ENCODE peak calls at places on chromosomes 11 and 22, in eight cellular contexts. One of them, this sample, is unnamed.

GRCh38 chr22:43159484-43160178 is 8.3 kb downstream of the TSPO start:
- DNase-seq in astrocyte: no peak
- DNase-seq in mucosa of gallbladder: peak; percentile 93
- DNase-seq in activated T-cell treated with anti-CD3 and anti-CD28 coated beads for 48 hours: no peak
- DNase-seq in activated T-helper 1 cell treated with anti-CD3 and anti-CD28 coated beads, Interleukin-12 subunit alpha, Interleukin-12 subunit beta, Interleukin-2, Interleukin-4 antibody, amounts not matched to agents 30 ng/mL and 10 ng/mL and 1 ng/mL, durations not matched to agents 14 hours and 24 hours and 36 hours: no peak
- DNase-seq in ecto neural progenitor cell: peak; percentile 64
- DNase-seq in central memory CD4-positive, alpha-beta T cell: no peak
- DNase-seq in activated effector memory CD4-positive, alpha-beta T cell treated with anti-CD3 and anti-CD28 coated beads, Interleukin-2, amount 50 U/mL, for 16 hours: no peak
- DNase-seq in this sample: no peak

GRCh38 chr11:78715639-78716311 is 141.1 kb upstream of the NARS2 start:
- DNase-seq in astrocyte: peak; percentile 84
- DNase-seq in mucosa of gallbladder: peak; percentile 33
- DNase-seq in activated T-cell treated with anti-CD3 and anti-CD28 coated beads for 48 hours: peak; percentile 54
- DNase-seq in activated T-helper 1 cell treated with anti-CD3 and anti-CD28 coated beads, Interleukin-12 subunit alpha, Interleukin-12 subunit beta, Interleukin-2, Interleukin-4 antibody, amounts not matched to agents 30 ng/mL and 10 ng/mL and 1 ng/mL, durations not matched to agents 14 hours and 24 hours and 36 hours: peak; percentile 14
- DNase-seq in ecto neural progenitor cell: peak; percentile 81
- DNase-seq in central memory CD4-positive, alpha-beta T cell: no peak
- DNase-seq in activated effector memory CD4-positive, alpha-beta T cell treated with anti-CD3 and anti-CD28 coated beads, Interleukin-2, amount 50 U/mL, for 16 hours: peak; percentile 65
- DNase-seq in this sample: peak; percentile 54

GRCh38 chr22:45112136-45112879 is 51.4 kb upstream of the NUP50 start:
- DNase-seq in astrocyte: no peak
- DNase-seq in mucosa of gallbladder: no peak
- DNase-seq in activated T-cell treated with anti-CD3 and anti-CD28 coated beads for 48 hours: no peak
- DNase-seq in activated T-helper 1 cell treated with anti-CD3 and anti-CD28 coated beads, Interleukin-12 subunit alpha, Interleukin-12 subunit beta, Interleukin-2, Interleukin-4 antibody, amounts not matched to agents 30 ng/mL and 10 ng/mL and 1 ng/mL, durations not matched to agents 14 hours and 24 hours and 36 hours: no peak
- DNase-seq in ecto neural progenitor cell: no peak
- DNase-seq in central memory CD4-positive, alpha-beta T cell: no peak
- DNase-seq in activated effector memory CD4-positive, alpha-beta T cell treated with anti-CD3 and anti-CD28 coated beads, Interleukin-2, amount 50 U/mL, for 16 hours: no peak
- DNase-seq in this sample: peak; percentile 5

GRCh38 chr22:35891442-35891841 is 137.2 kb downstream of the RBFOX2 start:
- DNase-seq in astrocyte: no peak
- DNase-seq in mucosa of gallbladder: no peak
- DNase-seq in activated T-cell treated with anti-CD3 and anti-CD28 coated beads for 48 hours: no peak
- DNase-seq in activated T-helper 1 cell treated with anti-CD3 and anti-CD28 coated beads, Interleukin-12 subunit alpha, Interleukin-12 subunit beta, Interleukin-2, Interleukin-4 antibody, amounts not matched to agents 30 ng/mL and 10 ng/mL and 1 ng/mL, durations not matched to agents 14 hours and 24 hours and 36 hours: no peak
- DNase-seq in ecto neural progenitor cell: no peak
- DNase-seq in central memory CD4-positive, alpha-beta T cell: no peak
- DNase-seq in activated effector memory CD4-positive, alpha-beta T cell treated with anti-CD3 and anti-CD28 coated beads, Interleukin-2, amount 50 U/mL, for 16 hours: no peak
- DNase-seq in this sample: no peak

GRCh38 chr11:107591098-107591445 is at the start of gene ELMOD1:
- DNase-seq in astrocyte: peak; percentile 10
- DNase-seq in mucosa of gallbladder: no peak
- DNase-seq in activated T-cell treated with anti-CD3 and anti-CD28 coated beads for 48 hours: peak; percentile 24
- DNase-seq in activated T-helper 1 cell treated with anti-CD3 and anti-CD28 coated beads, Interleukin-12 subunit alpha, Interleukin-12 subunit beta, Interleukin-2, Interleukin-4 antibody, amounts not matched to agents 30 ng/mL and 10 ng/mL and 1 ng/mL, durations not matched to agents 14 hours and 24 hours and 36 hours: no peak
- DNase-seq in ecto neural progenitor cell: peak; percentile 83
- DNase-seq in central memory CD4-positive, alpha-beta T cell: peak; percentile 16
- DNase-seq in activated effector memory CD4-positive, alpha-beta T cell treated with anti-CD3 and anti-CD28 coated beads, Interleukin-2, amount 50 U/mL, for 16 hours: peak; percentile 76
- DNase-seq in this sample: no peak

GRCh38 chr11:102843474-102843873 is at the start of gene MMP3:
- DNase-seq in astrocyte: peak; percentile 36
- DNase-seq in mucosa of gallbladder: no peak
- DNase-seq in activated T-cell treated with anti-CD3 and anti-CD28 coated beads for 48 hours: no peak
- DNase-seq in activated T-helper 1 cell treated with anti-CD3 and anti-CD28 coated beads, Interleukin-12 subunit alpha, Interleukin-12 subunit beta, Interleukin-2, Interleukin-4 antibody, amounts not matched to agents 30 ng/mL and 10 ng/mL and 1 ng/mL, durations not matched to agents 14 hours and 24 hours and 36 hours: no peak
- DNase-seq in ecto neural progenitor cell: no peak
- DNase-seq in central memory CD4-positive, alpha-beta T cell: no peak
- DNase-seq in activated effector memory CD4-positive, alpha-beta T cell treated with anti-CD3 and anti-CD28 coated beads, Interleukin-2, amount 50 U/mL, for 16 hours: no peak
- DNase-seq in this sample: peak; percentile 17

GRCh38 chr11:81987829-81988472 is 745.7 kb downstream of the FAM181B start:
- DNase-seq in astrocyte: peak; percentile 29
- DNase-seq in mucosa of gallbladder: peak; percentile 67
- DNase-seq in activated T-cell treated with anti-CD3 and anti-CD28 coated beads for 48 hours: no peak
- DNase-seq in activated T-helper 1 cell treated with anti-CD3 and anti-CD28 coated beads, Interleukin-12 subunit alpha, Interleukin-12 subunit beta, Interleukin-2, Interleukin-4 antibody, amounts not matched to agents 30 ng/mL and 10 ng/mL and 1 ng/mL, durations not matched to agents 14 hours and 24 hours and 36 hours: no peak
- DNase-seq in ecto neural progenitor cell: no peak
- DNase-seq in central memory CD4-positive, alpha-beta T cell: no peak
- DNase-seq in activated effector memory CD4-positive, alpha-beta T cell treated with anti-CD3 and anti-CD28 coated beads, Interleukin-2, amount 50 U/mL, for 16 hours: no peak
- DNase-seq in this sample: no peak

GRCh38 chr11:36156486-36157150 is 132.6 kb downstream of the COMMD9 start:
- DNase-seq in astrocyte: no peak
- DNase-seq in mucosa of gallbladder: no peak
- DNase-seq in activated T-cell treated with anti-CD3 and anti-CD28 coated beads for 48 hours: no peak
- DNase-seq in activated T-helper 1 cell treated with anti-CD3 and anti-CD28 coated beads, Interleukin-12 subunit alpha, Interleukin-12 subunit beta, Interleukin-2, Interleukin-4 antibody, amounts not matched to agents 30 ng/mL and 10 ng/mL and 1 ng/mL, durations not matched to agents 14 hours and 24 hours and 36 hours: no peak
- DNase-seq in ecto neural progenitor cell: peak; percentile 13
- DNase-seq in central memory CD4-positive, alpha-beta T cell: no peak
- DNase-seq in activated effector memory CD4-positive, alpha-beta T cell treated with anti-CD3 and anti-CD28 coated beads, Interleukin-2, amount 50 U/mL, for 16 hours: no peak
- DNase-seq in this sample: peak; percentile 73

GRCh38 chr11:102429691-102430090 is 22.9 kb downstream of the TMEM123 start:
- DNase-seq in astrocyte: no peak
- DNase-seq in mucosa of gallbladder: no peak
- DNase-seq in activated T-cell treated with anti-CD3 and anti-CD28 coated beads for 48 hours: no peak
- DNase-seq in activated T-helper 1 cell treated with anti-CD3 and anti-CD28 coated beads, Interleukin-12 subunit alpha, Interleukin-12 subunit beta, Interleukin-2, Interleukin-4 antibody, amounts not matched to agents 30 ng/mL and 10 ng/mL and 1 ng/mL, durations not matched to agents 14 hours and 24 hours and 36 hours: no peak
- DNase-seq in ecto neural progenitor cell: no peak
- DNase-seq in central memory CD4-positive, alpha-beta T cell: no peak
- DNase-seq in activated effector memory CD4-positive, alpha-beta T cell treated with anti-CD3 and anti-CD28 coated beads, Interleukin-2, amount 50 U/mL, for 16 hours: no peak
- DNase-seq in this sample: no peak

GRCh38 chr11:58058276-58059010 is 27.7 kb downstream of the OR6Q1 start:
- DNase-seq in astrocyte: no peak
- DNase-seq in mucosa of gallbladder: peak; percentile 28
- DNase-seq in activated T-cell treated with anti-CD3 and anti-CD28 coated beads for 48 hours: no peak
- DNase-seq in activated T-helper 1 cell treated with anti-CD3 and anti-CD28 coated beads, Interleukin-12 subunit alpha, Interleukin-12 subunit beta, Interleukin-2, Interleukin-4 antibody, amounts not matched to agents 30 ng/mL and 10 ng/mL and 1 ng/mL, durations not matched to agents 14 hours and 24 hours and 36 hours: no peak
- DNase-seq in ecto neural progenitor cell: no peak
- DNase-seq in central memory CD4-positive, alpha-beta T cell: no peak
- DNase-seq in activated effector memory CD4-positive, alpha-beta T cell treated with anti-CD3 and anti-CD28 coated beads, Interleukin-2, amount 50 U/mL, for 16 hours: no peak
- DNase-seq in this sample: no peak

GRCh38 chr22:17770180-17771077 is 3.8 kb downstream of the BID start:
- DNase-seq in astrocyte: no peak
- DNase-seq in mucosa of gallbladder: no peak
- DNase-seq in activated T-cell treated with anti-CD3 and anti-CD28 coated beads for 48 hours: no peak
- DNase-seq in activated T-helper 1 cell treated with anti-CD3 and anti-CD28 coated beads, Interleukin-12 subunit alpha, Interleukin-12 subunit beta, Interleukin-2, Interleukin-4 antibody, amounts not matched to agents 30 ng/mL and 10 ng/mL and 1 ng/mL, durations not matched to agents 14 hours and 24 hours and 36 hours: no peak
- DNase-seq in ecto neural progenitor cell: no peak
- DNase-seq in central memory CD4-positive, alpha-beta T cell: no peak
- DNase-seq in activated effector memory CD4-positive, alpha-beta T cell treated with anti-CD3 and anti-CD28 coated beads, Interleukin-2, amount 50 U/mL, for 16 hours: no peak
- DNase-seq in this sample: no peak

GRCh38 chr11:87359401-87359800 is 321.7 kb downstream of the TMEM135 start:
- DNase-seq in astrocyte: no peak
- DNase-seq in mucosa of gallbladder: no peak
- DNase-seq in activated T-cell treated with anti-CD3 and anti-CD28 coated beads for 48 hours: no peak
- DNase-seq in activated T-helper 1 cell treated with anti-CD3 and anti-CD28 coated beads, Interleukin-12 subunit alpha, Interleukin-12 subunit beta, Interleukin-2, Interleukin-4 antibody, amounts not matched to agents 30 ng/mL and 10 ng/mL and 1 ng/mL, durations not matched to agents 14 hours and 24 hours and 36 hours: no peak
- DNase-seq in ecto neural progenitor cell: no peak
- DNase-seq in central memory CD4-positive, alpha-beta T cell: no peak
- DNase-seq in activated effector memory CD4-positive, alpha-beta T cell treated with anti-CD3 and anti-CD28 coated beads, Interleukin-2, amount 50 U/mL, for 16 hours: no peak
- DNase-seq in this sample: no peak

GRCh38 chr11:67316882-67317364 is 13.6 kb downstream of the SSH3 start:
- DNase-seq in astrocyte: peak; percentile 45
- DNase-seq in mucosa of gallbladder: no peak
- DNase-seq in activated T-cell treated with anti-CD3 and anti-CD28 coated beads for 48 hours: no peak
- DNase-seq in activated T-helper 1 cell treated with anti-CD3 and anti-CD28 coated beads, Interleukin-12 subunit alpha, Interleukin-12 subunit beta, Interleukin-2, Interleukin-4 antibody, amounts not matched to agents 30 ng/mL and 10 ng/mL and 1 ng/mL, durations not matched to agents 14 hours and 24 hours and 36 hours: no peak
- DNase-seq in ecto neural progenitor cell: no peak
- DNase-seq in central memory CD4-positive, alpha-beta T cell: no peak
- DNase-seq in activated effector memory CD4-positive, alpha-beta T cell treated with anti-CD3 and anti-CD28 coated beads, Interleukin-2, amount 50 U/mL, for 16 hours: no peak
- DNase-seq in this sample: peak; percentile 79

GRCh38 chr11:57638005-57638760 is 11.5 kb downstream of the YPEL4 start:
- DNase-seq in astrocyte: peak; percentile 76
- DNase-seq in mucosa of gallbladder: peak; percentile 52
- DNase-seq in activated T-cell treated with anti-CD3 and anti-CD28 coated beads for 48 hours: no peak
- DNase-seq in activated T-helper 1 cell treated with anti-CD3 and anti-CD28 coated beads, Interleukin-12 subunit alpha, Interleukin-12 subunit beta, Interleukin-2, Interleukin-4 antibody, amounts not matched to agents 30 ng/mL and 10 ng/mL and 1 ng/mL, durations not matched to agents 14 hours and 24 hours and 36 hours: no peak
- DNase-seq in ecto neural progenitor cell: peak; percentile 94
- DNase-seq in central memory CD4-positive, alpha-beta T cell: no peak
- DNase-seq in activated effector memory CD4-positive, alpha-beta T cell treated with anti-CD3 and anti-CD28 coated beads, Interleukin-2, amount 50 U/mL, for 16 hours: no peak
- DNase-seq in this sample: peak; percentile 87

GRCh38 chr11:17077520-17078401 is at the start of gene RPS13:
- DNase-seq in astrocyte: peak; percentile 97
- DNase-seq in mucosa of gallbladder: peak; percentile 98
- DNase-seq in activated T-cell treated with anti-CD3 and anti-CD28 coated beads for 48 hours: peak; percentile 90
- DNase-seq in activated T-helper 1 cell treated with anti-CD3 and anti-CD28 coated beads, Interleukin-12 subunit alpha, Interleukin-12 subunit beta, Interleukin-2, Interleukin-4 antibody, amounts not matched to agents 30 ng/mL and 10 ng/mL and 1 ng/mL, durations not matched to agents 14 hours and 24 hours and 36 hours: peak; percentile 93
- DNase-seq in ecto neural progenitor cell: peak; percentile 96
- DNase-seq in central memory CD4-positive, alpha-beta T cell: peak; percentile 93
- DNase-seq in activated effector memory CD4-positive, alpha-beta T cell treated with anti-CD3 and anti-CD28 coated beads, Interleukin-2, amount 50 U/mL, for 16 hours: peak; percentile 98
- DNase-seq in this sample: peak; percentile 99

GRCh38 chr11:117279711-117280376 is 11.3 kb upstream of the BACE1-AS start:
- DNase-seq in astrocyte: peak; percentile 22
- DNase-seq in mucosa of gallbladder: no peak
- DNase-seq in activated T-cell treated with anti-CD3 and anti-CD28 coated beads for 48 hours: no peak
- DNase-seq in activated T-helper 1 cell treated with anti-CD3 and anti-CD28 coated beads, Interleukin-12 subunit alpha, Interleukin-12 subunit beta, Interleukin-2, Interleukin-4 antibody, amounts not matched to agents 30 ng/mL and 10 ng/mL and 1 ng/mL, durations not matched to agents 14 hours and 24 hours and 36 hours: no peak
- DNase-seq in ecto neural progenitor cell: no peak
- DNase-seq in central memory CD4-positive, alpha-beta T cell: peak; percentile 22
- DNase-seq in activated effector memory CD4-positive, alpha-beta T cell treated with anti-CD3 and anti-CD28 coated beads, Interleukin-2, amount 50 U/mL, for 16 hours: no peak
- DNase-seq in this sample: peak; percentile 80

GRCh38 chr11:125933030-125933813 is 12.6 kb upstream of the VSIG10L2 start:
- DNase-seq in astrocyte: no peak
- DNase-seq in mucosa of gallbladder: no peak
- DNase-seq in activated T-cell treated with anti-CD3 and anti-CD28 coated beads for 48 hours: peak; percentile 12
- DNase-seq in activated T-helper 1 cell treated with anti-CD3 and anti-CD28 coated beads, Interleukin-12 subunit alpha, Interleukin-12 subunit beta, Interleukin-2, Interleukin-4 antibody, amounts not matched to agents 30 ng/mL and 10 ng/mL and 1 ng/mL, durations not matched to agents 14 hours and 24 hours and 36 hours: no peak
- DNase-seq in ecto neural progenitor cell: no peak
- DNase-seq in central memory CD4-positive, alpha-beta T cell: no peak
- DNase-seq in activated effector memory CD4-positive, alpha-beta T cell treated with anti-CD3 and anti-CD28 coated beads, Interleukin-2, amount 50 U/mL, for 16 hours: no peak
- DNase-seq in this sample: no peak

GRCh38 chr11:33457948-33458347 is 200.8 kb downstream of the HIPK3 start:
- DNase-seq in astrocyte: no peak
- DNase-seq in mucosa of gallbladder: no peak
- DNase-seq in activated T-cell treated with anti-CD3 and anti-CD28 coated beads for 48 hours: no peak
- DNase-seq in activated T-helper 1 cell treated with anti-CD3 and anti-CD28 coated beads, Interleukin-12 subunit alpha, Interleukin-12 subunit beta, Interleukin-2, Interleukin-4 antibody, amounts not matched to agents 30 ng/mL and 10 ng/mL and 1 ng/mL, durations not matched to agents 14 hours and 24 hours and 36 hours: no peak
- DNase-seq in ecto neural progenitor cell: no peak
- DNase-seq in central memory CD4-positive, alpha-beta T cell: no peak
- DNase-seq in activated effector memory CD4-positive, alpha-beta T cell treated with anti-CD3 and anti-CD28 coated beads, Interleukin-2, amount 50 U/mL, for 16 hours: no peak
- DNase-seq in this sample: no peak

GRCh38 chr11:16862733-16863132 is 124.3 kb downstream of the C11orf58 start:
- DNase-seq in astrocyte: no peak
- DNase-seq in mucosa of gallbladder: no peak
- DNase-seq in activated T-cell treated with anti-CD3 and anti-CD28 coated beads for 48 hours: no peak
- DNase-seq in activated T-helper 1 cell treated with anti-CD3 and anti-CD28 coated beads, Interleukin-12 subunit alpha, Interleukin-12 subunit beta, Interleukin-2, Interleukin-4 antibody, amounts not matched to agents 30 ng/mL and 10 ng/mL and 1 ng/mL, durations not matched to agents 14 hours and 24 hours and 36 hours: no peak
- DNase-seq in ecto neural progenitor cell: no peak
- DNase-seq in central memory CD4-positive, alpha-beta T cell: no peak
- DNase-seq in activated effector memory CD4-positive, alpha-beta T cell treated with anti-CD3 and anti-CD28 coated beads, Interleukin-2, amount 50 U/mL, for 16 hours: no peak
- DNase-seq in this sample: peak; percentile 35

GRCh38 chr11:120432056-120433018 is 79.2 kb upstream of the GRIK4 start:
- DNase-seq in astrocyte: peak; percentile 99
- DNase-seq in mucosa of gallbladder: peak; percentile 64
- DNase-seq in activated T-cell treated with anti-CD3 and anti-CD28 coated beads for 48 hours: no peak
- DNase-seq in activated T-helper 1 cell treated with anti-CD3 and anti-CD28 coated beads, Interleukin-12 subunit alpha, Interleukin-12 subunit beta, Interleukin-2, Interleukin-4 antibody, amounts not matched to agents 30 ng/mL and 10 ng/mL and 1 ng/mL, durations not matched to agents 14 hours and 24 hours and 36 hours: no peak
- DNase-seq in ecto neural progenitor cell: no peak
- DNase-seq in central memory CD4-positive, alpha-beta T cell: no peak
- DNase-seq in activated effector memory CD4-positive, alpha-beta T cell treated with anti-CD3 and anti-CD28 coated beads, Interleukin-2, amount 50 U/mL, for 16 hours: no peak
- DNase-seq in this sample: peak; percentile 99

GRCh38 chr11:76551400-76551799 is 106.6 kb downstream of the EMSY start:
- DNase-seq in astrocyte: no peak
- DNase-seq in mucosa of gallbladder: no peak
- DNase-seq in activated T-cell treated with anti-CD3 and anti-CD28 coated beads for 48 hours: no peak
- DNase-seq in activated T-helper 1 cell treated with anti-CD3 and anti-CD28 coated beads, Interleukin-12 subunit alpha, Interleukin-12 subunit beta, Interleukin-2, Interleukin-4 antibody, amounts not matched to agents 30 ng/mL and 10 ng/mL and 1 ng/mL, durations not matched to agents 14 hours and 24 hours and 36 hours: no peak
- DNase-seq in ecto neural progenitor cell: no peak
- DNase-seq in central memory CD4-positive, alpha-beta T cell: no peak
- DNase-seq in activated effector memory CD4-positive, alpha-beta T cell treated with anti-CD3 and anti-CD28 coated beads, Interleukin-2, amount 50 U/mL, for 16 hours: no peak
- DNase-seq in this sample: no peak

GRCh38 chr11:66818231-66818955 is 24.8 kb upstream of the RCE1 start:
- DNase-seq in astrocyte: peak; percentile 60
- DNase-seq in mucosa of gallbladder: no peak
- DNase-seq in activated T-cell treated with anti-CD3 and anti-CD28 coated beads for 48 hours: no peak
- DNase-seq in activated T-helper 1 cell treated with anti-CD3 and anti-CD28 coated beads, Interleukin-12 subunit alpha, Interleukin-12 subunit beta, Interleukin-2, Interleukin-4 antibody, amounts not matched to agents 30 ng/mL and 10 ng/mL and 1 ng/mL, durations not matched to agents 14 hours and 24 hours and 36 hours: no peak
- DNase-seq in ecto neural progenitor cell: no peak
- DNase-seq in central memory CD4-positive, alpha-beta T cell: no peak
- DNase-seq in activated effector memory CD4-positive, alpha-beta T cell treated with anti-CD3 and anti-CD28 coated beads, Interleukin-2, amount 50 U/mL, for 16 hours: no peak
- DNase-seq in this sample: no peak

This sample was measured in NCI-H226.